ENCODE peak calls at places on chromosomes 1 and 21, in seven cellular contexts. V, X, P, W, H, B and L are unnamed samples.

GRCh38 chr1:161954050-161954449 is 69.6 kb downstream of the OLFML2B start:
- DNase-seq in B (no peak), X (no peak), V (no peak), P (no peak), H (no peak), W (no peak), L (no peak)

GRCh38 chr1:168906367-168906766 is 177.4 kb upstream of the DPT start:
- DNase-seq in V (no peak), H (no peak), X (no peak), B (no peak), P (no peak), W (no peak), L (no peak)

GRCh38 chr1:150516050-150516591 is 569 bp downstream of the FALEC start:
- DNase-seq in P (no peak), B (no peak), W (no peak), X (no peak), H (no peak), V (no peak), L (no peak)

GRCh38 chr1:79775402-79775801 is 768.9 kb upstream of the ADGRL4 start:
- DNase-seq in X (no peak), B (no peak), P (no peak), H (no peak), V (no peak), W (no peak), L (no peak)

GRCh38 chr1:30879126-30879786 is 29.3 kb downstream of the SDC3 start:
- DNase-seq in H (no peak), X (no peak), B (no peak), V (no peak), P (no peak), W (no peak), L (no peak)

GRCh38 chr21:38325761-38326420 is 69.1 kb downstream of the KCNJ15 start:
- DNase-seq in W (no peak), H (no peak), X (no peak), B (no peak), P (no peak), V (no peak), L (no peak)

GRCh38 chr1:65362545-65362944 is 53.2 kb downstream of the DNAJC6 start:
- DNase-seq in V (no peak), X (no peak), P (no peak), W (no peak), B (no peak), H (no peak), L (no peak)

GRCh38 chr1:204438628-204439027 is 27.0 kb upstream of the PPP1R15B start:
- DNase-seq in X (no peak), H (peak; percentile 86), P (peak; percentile 90), B (no peak), V (peak; percentile 76), W (peak; percentile 94), L (peak; percentile 99)

GRCh38 chr21:35475768-35476167 is 426.7 kb upstream of the RUNX1 start:
- DNase-seq in W (peak; percentile 65), V (no peak), P (no peak), H (no peak), B (no peak), X (no peak), L (no peak)

GRCh38 chr1:68085752-68086151 is 35.3 kb upstream of the DIRAS3 start:
- DNase-seq in H (no peak), B (no peak), W (no peak), X (no peak), V (no peak), P (no peak), L (no peak)

GRCh38 chr21:31336739-31337040 is 7.4 kb downstream of the TIAM1 start:
- DNase-seq in V (no peak), P (no peak), X (no peak), W (no peak), B (no peak), H (no peak), L (no peak)

GRCh38 chr1:213123532-213123931 is 72.5 kb downstream of the RPS6KC1 start:
- DNase-seq in P (no peak), H (no peak), W (peak; percentile 54), X (no peak), V (peak; percentile 34), B (no peak), L (peak; percentile 47)

GRCh38 chr21:22925032-22925431 is 1926.8 kb downstream of the NCAM2 start:
- DNase-seq in P (no peak), W (no peak), H (no peak), B (no peak), X (no peak), V (no peak), L (no peak)

GRCh38 chr1:89429062-89429461 is 65.2 kb downstream of the GBP6 start:
- DNase-seq in V (no peak), W (no peak), B (no peak), X (no peak), H (no peak), P (no peak), L (no peak)

GRCh38 chr1:17274186-17275170 is 25.6 kb downstream of the PADI3 start:
- DNase-seq in B (no peak), V (peak; percentile 35), H (peak; percentile 75), W (peak; percentile 34), X (no peak), P (no peak), L (no peak)

GRCh38 chr1:65958561-65959350 is 166.1 kb downstream of the PDE4B start:
- DNase-seq in H (no peak), P (no peak), X (no peak), B (no peak), V (peak; percentile 59), W (peak; percentile 54), L (no peak)

GRCh38 chr21:45818904-45819285 is 162.7 kb upstream of the COL6A1 start:
- DNase-seq in X (no peak), W (peak; percentile 89), V (peak; percentile 69), P (peak; percentile 56), H (no peak), B (no peak), L (peak; percentile 51)

GRCh38 chr21:29606613-29607012 is 307.9 kb downstream of the BACH1 start:
- DNase-seq in X (no peak), V (no peak), B (no peak), W (no peak), H (no peak), P (no peak), L (no peak)

GRCh38 chr1:172838681-172839313 is 179.9 kb downstream of the FASLG start:
- DNase-seq in X (no peak), B (no peak), W (no peak), P (no peak), V (no peak), H (no peak), L (no peak)

GRCh38 chr1:234583755-234584430 is 26.1 kb downstream of the IRF2BP2 start:
- DNase-seq in V (no peak), B (no peak), P (peak; percentile 90), W (no peak), X (no peak), H (no peak), L (no peak)

GRCh38 chr1:156684227-156684782 is 7.1 kb upstream of the NES start:
- DNase-seq in W (no peak), H (no peak), V (no peak), X (no peak), B (no peak), P (no peak), L (no peak)
- TF ChIP-seq CTCF in W (peak; percentile 45), H (peak; percentile 34), V (no peak), X (no peak), B (no peak), P (no peak), L (peak; percentile 21)

DNA sequence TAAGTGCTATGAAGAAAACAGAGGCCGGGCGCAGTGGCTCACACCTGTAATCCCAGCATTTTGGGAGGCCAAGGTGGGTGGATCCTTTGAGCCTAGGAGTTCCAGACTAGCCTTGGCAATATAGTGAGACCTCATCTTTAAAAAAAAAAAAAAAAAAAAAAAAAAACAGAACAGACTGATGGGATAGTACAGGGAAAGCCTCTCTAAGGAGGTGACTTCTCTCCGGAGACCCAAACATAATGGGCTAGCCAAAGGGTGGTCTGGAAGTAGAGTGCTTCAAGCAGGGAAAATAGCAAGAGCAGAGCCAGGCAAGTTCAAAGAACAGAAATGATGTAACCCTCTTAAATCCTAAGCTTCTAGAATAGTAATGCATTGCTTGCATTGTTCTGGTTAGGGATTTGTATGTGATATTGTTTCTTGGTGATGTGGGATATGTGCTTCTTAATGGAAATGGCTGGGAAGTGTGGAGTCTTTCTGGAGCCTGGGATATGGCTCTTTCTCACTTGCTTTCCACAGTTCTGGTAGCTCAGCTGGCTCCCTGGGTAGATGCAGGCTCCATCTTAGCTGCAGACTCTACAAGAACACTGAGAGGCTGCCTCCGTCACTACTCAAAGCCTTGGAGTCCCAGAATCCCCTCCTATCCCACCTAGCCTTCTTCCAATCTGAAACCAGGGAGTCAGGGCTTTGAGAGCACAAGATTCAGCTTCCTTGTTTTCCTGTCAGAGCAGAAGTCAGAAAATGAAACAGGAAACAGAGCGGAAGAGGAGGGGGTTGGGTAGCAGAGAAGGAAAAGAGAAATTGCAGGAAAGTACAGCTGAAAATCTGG is 1.9 kb upstream of the PIGV start:
- DNase-seq in H (no peak), B (no peak), X (no peak), W (no peak), V (no peak), P (no peak), L (no peak)
- H3K4me3 ChIP-seq in H (no peak overlapping the region), B (no peak overlapping the region), X (peak overlapping the region; percentile 76), W (no peak overlapping the region), V (no peak overlapping the region), P (no peak overlapping the region), L (no peak overlapping the region)

GRCh38 chr1:6141601-6142000 is 38.5 kb downstream of the CHD5 start:
- DNase-seq in X (no peak), B (no peak), P (no peak), W (no peak), H (peak; percentile 43), V (no peak), L (no peak)
- TF ChIP-seq CTCF in X (no peak), B (no peak), P (no peak), W (peak; percentile 20), H (peak; percentile 25), V (no peak), L (no peak)

DNA sequence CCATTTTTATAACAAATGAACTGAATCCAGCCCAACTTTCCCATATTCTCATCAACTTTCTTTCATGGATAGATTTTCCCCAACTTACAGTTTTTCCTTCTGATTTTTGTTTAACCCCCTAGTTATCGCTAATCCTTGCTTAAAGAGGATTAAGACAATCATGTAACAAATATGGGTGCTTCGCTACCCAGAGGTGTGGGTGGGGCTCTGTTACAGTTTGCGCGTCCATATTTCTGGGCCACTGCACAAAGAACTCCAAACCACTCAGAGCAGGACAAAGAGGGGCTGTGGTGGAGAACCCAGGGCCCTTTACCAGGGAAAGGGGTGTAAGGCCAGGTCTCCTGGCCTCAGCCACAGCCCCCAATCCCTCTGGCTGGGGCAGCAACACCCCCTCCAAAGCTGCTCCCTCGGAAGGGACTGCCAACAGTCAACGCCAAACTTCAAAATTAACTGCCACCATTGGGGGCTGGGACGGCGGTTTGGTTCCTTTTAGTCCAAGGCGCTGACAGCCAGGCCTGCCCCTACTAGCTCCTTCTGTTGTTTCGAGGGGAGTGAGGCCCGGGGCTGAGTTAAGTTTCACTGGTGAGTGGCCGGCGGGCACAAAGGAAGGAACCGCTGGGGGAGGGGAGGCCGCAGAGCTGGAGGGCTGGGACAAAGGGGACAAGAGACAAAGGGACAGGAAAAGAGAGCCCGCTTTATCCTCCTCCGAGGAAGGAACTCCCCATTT is 27.9 kb downstream of the SSBP3 start:
- DNase-seq in H (peak; percentile 57), W (no peak), P (no peak), B (no peak), V (no peak), X (no peak), L (no peak)
- H3K4me3 ChIP-seq in H (peak overlapping the region; percentile 16), W (no peak overlapping the region), P (no peak overlapping the region), B (no peak overlapping the region), V (no peak overlapping the region), X (no peak overlapping the region), L (no peak overlapping the region)